ENCODE peak calls at places on chromosomes 4 and X, in eight cellular contexts. M, K, Q, J, O, Z, F and G are unnamed samples.
A peak's percentile ranks its signal among the peaks of the same experiment; 100 is the strongest.

GRCh38 chrX:46704767-46705386 is 54.0 kb downstream of the SLC9A7 start:
- DNase-seq in M (no peak), K (no peak), Q (no peak), J (no peak), O (no peak), Z (no peak), F (no peak), G (no peak)

GRCh38 chrX:71949363-71949762 is 38.7 kb downstream of the NHSL2 start:
- DNase-seq in M (no peak), K (no peak), Q (no peak), J (no peak), O (no peak), Z (no peak), F (no peak), G (no peak)

GRCh38 chrX:727738-728621 is 97.4 kb downstream of the SHOX start:
- DNase-seq in M (peak; percentile 28), K (no peak), Q (no peak), J (no peak), O (no peak), Z (no peak), F (no peak), G (no peak)

GRCh38 chr4:90209922-90210321 is 82.7 kb downstream of the CCSER1 start:
- DNase-seq in M (no peak), K (no peak), Q (no peak), J (no peak), O (no peak), Z (no peak), F (no peak), G (no peak)

GRCh38 chrX:21528076-21528475 is 130.1 kb downstream of the KLHL34 start:
- DNase-seq in M (no peak), K (no peak), Q (no peak), J (no peak), O (no peak), Z (no peak), F (no peak), G (no peak)

GRCh38 chrX:39753296-39753996 is 344.3 kb downstream of the BCOR start:
- DNase-seq in M (no peak), K (peak; percentile 66), Q (no peak), J (peak; percentile 2), O (no peak), Z (no peak), F (no peak), G (no peak)

GRCh38 chr4:134465417-134465816 is 263.8 kb upstream of the PABPC4L start:
- DNase-seq in M (no peak), K (no peak), Q (no peak), J (no peak), O (no peak), Z (no peak), F (no peak), G (no peak)

GRCh38 chrX:123818243-123818642 is 41.6 kb upstream of the XIAP start:
- DNase-seq in M (no peak), K (no peak), Q (peak; percentile 34), J (no peak), O (no peak), Z (no peak), F (no peak), G (no peak)

GRCh38 chr4:20248155-20248558 is 3.5 kb upstream of the SLIT2 start:
- DNase-seq in M (peak; percentile 29), K (no peak), Q (peak; percentile 14), J (peak; percentile 93), O (no peak), Z (no peak), F (no peak), G (no peak)

GRCh38 chr4:55184600-55185523 is 59.5 kb upstream of the KDR start:
- DNase-seq in M (peak; percentile 64), K (no peak), Q (peak; percentile 43), J (no peak), O (peak; percentile 42), Z (no peak), F (no peak), G (no peak)

GRCh38 chr4:181687116-181687515 is 556.1 kb upstream of the TENM3 start:
- DNase-seq in M (no peak), K (no peak), Q (no peak), J (peak; percentile 1), O (no peak), Z (no peak), F (no peak), G (no peak)

GRCh38 chr4:138897818-138898226 is 117.8 kb upstream of the NOCT start:
- DNase-seq in M (no peak), K (no peak), Q (peak; percentile 50), J (peak; percentile 76), O (no peak), Z (no peak), F (no peak), G (no peak)

GRCh38 chr4:121696140-121696640 is 590 bp downstream of the ANXA5 start:
- DNase-seq in M (no peak), K (peak; percentile 63), Q (no peak), J (peak; percentile 71), O (peak; percentile 78), Z (peak; percentile 77), F (peak; percentile 94), G (peak; percentile 79)

GRCh38 chrX:16512401-16512776 is 137.6 kb upstream of the S100G start:
- DNase-seq in M (no peak), K (no peak), Q (no peak), J (no peak), O (no peak), Z (no peak), F (no peak), G (no peak)

GRCh38 chr4:109365944-109366343 is 63.5 kb upstream of the COL25A1 start:
- DNase-seq in M (no peak), K (no peak), Q (no peak), J (no peak), O (no peak), Z (no peak), F (no peak), G (no peak)

GRCh38 chr4:24915121-24915922 is 2.5 kb upstream of the CCDC149 start:
- DNase-seq in M (no peak), K (no peak), Q (no peak), J (no peak), O (no peak), Z (no peak), F (no peak), G (no peak)

GRCh38 chrX:19798423-19798822 is 89.0 kb downstream of the SH3KBP1 start:
- DNase-seq in M (no peak), K (no peak), Q (no peak), J (no peak), O (no peak), Z (no peak), F (no peak), G (no peak)
- H3K27ac ChIP-seq in M (no peak overlapping the region), K (no peak overlapping the region), Q (no peak overlapping the region), J (no peak overlapping the region), O (no peak overlapping the region), Z (no peak overlapping the region), F (no peak overlapping the region), G (no peak overlapping the region)

DNA sequence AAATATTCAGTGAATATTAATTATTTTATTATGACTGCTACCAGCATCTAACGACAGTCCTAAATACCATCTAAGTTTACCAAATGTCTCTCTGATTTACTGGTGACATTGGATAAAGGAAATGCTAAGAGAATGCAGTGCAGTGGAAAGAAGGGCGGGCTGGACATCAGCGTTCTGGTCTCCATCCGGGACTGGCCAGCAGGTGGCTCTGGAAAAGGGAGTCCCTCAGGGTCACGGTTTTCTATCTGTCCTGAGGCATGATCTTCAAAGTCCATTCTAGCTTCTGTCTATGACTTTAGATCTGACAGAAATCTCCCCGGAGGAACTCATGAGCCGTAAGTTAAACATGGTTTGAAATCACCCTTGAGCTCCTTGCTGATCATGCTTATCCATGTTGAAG is 3.3 kb downstream of the TRIM2 start:
- DNase-seq in M (no peak), K (peak; percentile 41), Q (no peak), J (no peak), O (no peak), Z (peak; percentile 69), F (peak; percentile 74), G (no peak)
- H3K4me1 ChIP-seq in M (peaks cover 21% of the 10 kb centered on the region), K (peaks cover 3% of the 10 kb centered on the region), Q (peaks cover 15% of the 10 kb centered on the region), J (peaks cover 24% of the 10 kb centered on the region), O (peaks cover 1% of the 10 kb centered on the region), Z (peaks cover 4% of the 10 kb centered on the region), F (peaks cover 4% of the 10 kb centered on the region), G (no peaks in the 10 kb centered on the region)

GRCh38 chr4:119526786-119527550 is 101.6 kb downstream of the PDE5A start:
- DNase-seq in M (no peak), K (no peak), Q (no peak), J (peak; percentile 41), O (no peak), Z (no peak), F (no peak), G (no peak)
- H3K27ac ChIP-seq in M (no peak overlapping the region), K (no peak overlapping the region), Q (no peak overlapping the region), J (peak overlapping the region; percentile 98), O (no peak overlapping the region), Z (no peak overlapping the region), F (no peak overlapping the region), G (peak overlapping the region; percentile 79)

GRCh38 chr4:94530073-94530472 is 78.3 kb downstream of the PDLIM5 start:
- DNase-seq in M (no peak), K (no peak), Q (no peak), J (no peak), O (no peak), Z (no peak), F (no peak), G (no peak)
- H3K4me1 ChIP-seq in M (peaks cover 63% of the 10 kb centered on the region), K (peaks cover 57% of the 10 kb centered on the region), Q (peaks cover 28% of the 10 kb centered on the region), J (peaks cover 40% of the 10 kb centered on the region), O (peaks cover 6% of the 10 kb centered on the region), Z (peaks cover 7% of the 10 kb centered on the region), F (peaks cover 11% of the 10 kb centered on the region), G (no peaks in the 10 kb centered on the region)

DNA sequence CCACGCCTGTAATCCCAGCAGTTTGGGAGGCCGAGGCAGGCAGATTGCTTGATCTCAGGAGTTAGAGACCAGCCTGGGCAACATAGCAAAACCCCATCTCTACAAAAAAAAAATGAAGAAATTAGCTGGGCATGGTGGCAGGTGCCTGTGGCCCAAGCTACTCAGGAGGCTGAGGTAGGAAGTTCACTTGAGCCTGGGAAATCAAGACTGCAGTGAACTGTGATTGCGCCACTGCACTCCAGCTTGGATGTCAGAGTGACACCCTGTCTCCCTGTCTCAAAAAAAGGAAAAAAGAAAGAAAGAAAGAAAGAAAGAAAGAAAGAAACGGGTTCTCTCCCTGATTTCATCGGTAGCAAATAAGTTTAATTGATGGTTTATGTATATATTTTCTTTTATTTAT is 64.6 kb upstream of the ESX1 start:
- DNase-seq in M (no peak), K (no peak), Q (no peak), J (no peak), O (no peak), Z (no peak), F (no peak), G (no peak)
- H3K27ac ChIP-seq in M (no peak overlapping the region), K (no peak overlapping the region), Q (peak overlapping the region; percentile 99), J (no peak overlapping the region), O (no peak overlapping the region), Z (no peak overlapping the region), F (no peak overlapping the region), G (no peak overlapping the region)